ENCODE peak calls at places on chromosomes 16 and 17, in seven cellular contexts. V is germinal center; X is CD8-positive, alpha-beta memory T cell; Q is stimulated activated CD8-positive, alpha-beta memory T cell treated with anti-CD3 and anti-CD28 coated beads, Interleukin-7, amount 100 ng/mL, for 1 hour; G is lower lobe of right lung; P is NCI-H1694; L is COR-L47. O is an unnamed sample.

GRCh38 chr17:48600244-48601098 is 4.3 kb downstream of the HOXB6 start:
- DNase-seq in Q (no peak), X (no peak), L (no peak), P (no peak), G (no peak), V (no peak), O (no peak)

GRCh38 chr16:81608515-81609209 is 164.1 kb downstream of the CMIP start:
- DNase-seq in Q (no peak), X (no peak), L (no peak), V (peak), G (no peak), P (no peak), O (no peak)

GRCh38 chr16:82653550-82654511 is 27.1 kb downstream of the CDH13 start:
- DNase-seq in G (no peak), P (no peak), Q (no peak), X (peak), V (no peak), L (no peak), O (no peak)

GRCh38 chr16:61887903-61888302 is 148.3 kb downstream of the CDH8 start:
- DNase-seq in P (no peak), X (no peak), G (no peak), V (no peak), L (no peak), Q (no peak), O (no peak)

GRCh38 chr16:64136743-64137142 is 985.1 kb downstream of the CDH11 start:
- DNase-seq in L (no peak), Q (no peak), G (no peak), V (no peak), P (no peak), X (no peak), O (no peak)

GRCh38 chr17:47208744-47209488 is at the start of gene MYL4:
- DNase-seq in L (no peak), Q (no peak), G (no peak), V (no peak), P (no peak), X (no peak), O (no peak)

GRCh38 chr17:72173475-72174116 is 52.8 kb downstream of the SOX9 start:
- DNase-seq in X (no peak), P (peak), Q (no peak), L (peak), V (no peak), G (no peak), O (no peak)

GRCh38 chr16:1535391-1536291 is 2.2 kb downstream of the TMEM204 start:
- DNase-seq in L (no peak), Q (no peak), G (no peak), X (no peak), P (no peak), V (no peak), O (peak)

GRCh38 chr17:56009795-56010715 is 143.2 kb upstream of the ANKFN1 start:
- DNase-seq in L (no peak), G (no peak), X (no peak), V (no peak), Q (no peak), P (no peak), O (no peak)

GRCh38 chr16:80611171-80611929 is 70.6 kb downstream of the DYNLRB2 start:
- DNase-seq in X (no peak), L (no peak), P (no peak), V (no peak), G (no peak), Q (no peak), O (no peak)

GRCh38 chr16:80618862-80619648 is 78.3 kb downstream of the DYNLRB2 start:
- DNase-seq in L (no peak), V (no peak), P (no peak), X (no peak), G (no peak), Q (no peak), O (no peak)

GRCh38 chr16:14199624-14200023 is 128.5 kb downstream of the MRTFB start:
- DNase-seq in P (no peak), V (no peak), Q (no peak), G (no peak), L (no peak), X (no peak), O (no peak)

GRCh38 chr16:2386990-2387389 is 42.3 kb upstream of the CCNF start:
- DNase-seq in Q (no peak), P (no peak), L (no peak), X (no peak), G (no peak), V (no peak), O (no peak)

GRCh38 chr17:8922451-8922850 is 43.1 kb downstream of the PIK3R5 start:
- DNase-seq in P (no peak), V (no peak), Q (no peak), X (no peak), G (no peak), L (no peak), O (no peak)

GRCh38 chr16:10314811-10315210 is 71.0 kb upstream of the ATF7IP2 start:
- DNase-seq in X (peak), P (no peak), V (no peak), Q (no peak), L (no peak), G (no peak), O (no peak)

GRCh38 chr16:17773698-17774101 is 302.9 kb upstream of the XYLT1 start:
- DNase-seq in G (no peak), Q (no peak), V (no peak), X (no peak), P (no peak), L (no peak), O (no peak)

O was measured in heart right ventricle.